ENCODE peak calls at places on chromosomes 4 and X, in ten cellular contexts. V, Q, K, L, F, G, N, B, E and D are unnamed samples.

GRCh38 chr4:6277935-6278800 is 8.5 kb downstream of the WFS1 start:
- DNase-seq in F (no peak), E (peak; percentile 64), N (no peak), V (no peak), B (no peak), L (no peak), K (no peak), G (no peak), Q (no peak), D (no peak)

GRCh38 chr4:78345237-78345636 is 206.3 kb upstream of the ANXA3 start:
- DNase-seq in N (no peak), G (no peak), K (no peak), Q (no peak), E (no peak), V (no peak), B (no peak), F (no peak), L (no peak), D (no peak)

GRCh38 chrX:131874300-131874699 is 148.8 kb upstream of the STK26 start:
- DNase-seq in L (no peak), E (no peak), N (no peak), F (no peak), B (no peak), G (no peak), K (no peak), Q (no peak), V (no peak), D (no peak)

GRCh38 chr4:152613841-152614240 is 66.0 kb downstream of the TMEM154 start:
- DNase-seq in Q (no peak), F (no peak), K (no peak), N (no peak), B (no peak), V (no peak), E (no peak), G (no peak), L (no peak), D (no peak)

GRCh38 chr4:164251257-164251656 is 502.7 kb upstream of the SMIM31 start:
- DNase-seq in N (no peak), V (no peak), G (no peak), Q (no peak), E (no peak), F (no peak), B (no peak), K (no peak), L (no peak), D (peak; percentile 33)

GRCh38 chrX:41238543-41238942 is 95.4 kb upstream of the DDX3X start:
- DNase-seq in V (peak; percentile 41), L (no peak), N (no peak), K (peak; percentile 62), B (no peak), G (no peak), Q (no peak), E (no peak), F (no peak), D (no peak)

GRCh38 chr4:41538887-41539498 is 1.0 kb downstream of the LIMCH1 start:
- DNase-seq in E (no peak), V (no peak), B (no peak), N (peak; percentile 18), Q (no peak), K (no peak), F (no peak), L (no peak), G (no peak), D (peak; percentile 45)

GRCh38 chrX:150605603-150606002 is 37.2 kb downstream of the MTM1 start:
- DNase-seq in N (no peak), B (no peak), F (no peak), L (no peak), V (no peak), G (no peak), E (no peak), K (no peak), Q (no peak), D (no peak)

GRCh38 chrX:17527135-17527701 is 152.2 kb downstream of the NHS start:
- DNase-seq in Q (no peak), N (peak; percentile 58), F (peak; percentile 80), E (no peak), G (peak; percentile 3), V (no peak), L (peak; percentile 68), B (no peak), K (no peak), D (no peak)

GRCh38 chrX:23118890-23119527 is 119.2 kb downstream of the DDX53 start:
- DNase-seq in V (no peak), E (no peak), B (no peak), K (no peak), N (no peak), L (no peak), G (peak; percentile 9), F (no peak), Q (no peak), D (no peak)

GRCh38 chrX:38008658-38009057 is 2.3 kb downstream of the SYTL5 start:
- DNase-seq in L (no peak), E (no peak), N (no peak), G (no peak), F (no peak), K (no peak), Q (no peak), B (no peak), V (no peak), D (no peak)

GRCh38 chr4:151175754-151176153 is 76.3 kb downstream of the RPS3A start:
- DNase-seq in Q (no peak), E (no peak), G (no peak), L (no peak), F (no peak), B (no peak), N (no peak), V (no peak), K (no peak), D (no peak)

GRCh38 chrX:110403839-110404238 is 45.2 kb downstream of the RTL9 start:
- DNase-seq in K (peak; percentile 70), G (no peak), L (no peak), B (no peak), Q (no peak), V (peak; percentile 64), E (no peak), F (no peak), N (no peak), D (no peak)

GRCh38 chr4:14193601-14194000 is 566.1 kb upstream of the BOD1L1 start:
- DNase-seq in L (no peak), Q (no peak), G (no peak), N (no peak), F (no peak), E (no peak), V (no peak), B (no peak), K (no peak), D (no peak)

GRCh38 chrX:28552322-28552721 is 34.9 kb upstream of the IL1RAPL1 start:
- DNase-seq in G (no peak), B (no peak), E (no peak), L (no peak), V (no peak), Q (no peak), N (no peak), F (no peak), K (no peak), D (no peak)

GRCh38 chr4:7634611-7635010 is 199.9 kb upstream of the PSAPL1 start:
- DNase-seq in E (peak; percentile 26), F (peak; percentile 45), B (no peak), V (no peak), G (no peak), K (no peak), N (no peak), Q (no peak), L (no peak), D (no peak)

GRCh38 chr4:16045687-16046086 is 38.1 kb downstream of the PROM1 start:
- DNase-seq in L (no peak), K (no peak), V (no peak), B (no peak), G (no peak), F (no peak), N (no peak), E (no peak), Q (no peak), D (no peak)

GRCh38 chr4:46388860-46389259 is 1.1 kb downstream of the GABRA2 start:
- DNase-seq in N (no peak), V (no peak), Q (no peak), G (no peak), B (no peak), F (no peak), K (no peak), L (no peak), E (no peak), D (no peak)

GRCh38 chrX:53481093-53481492 is 46.9 kb upstream of the HSD17B10 start:
- DNase-seq in E (no peak), Q (no peak), L (no peak), N (no peak), F (no peak), K (peak; percentile 17), G (peak; percentile 31), B (no peak), V (no peak), D (peak; percentile 11)

GRCh38 chr4:55154290-55154880 is 29.0 kb upstream of the KDR start:
- DNase-seq in E (no peak), L (no peak), B (no peak), N (no peak), Q (no peak), G (no peak), V (no peak), F (no peak), K (no peak), D (no peak)

GRCh38 chr4:127778102-127778501 is 4.0 kb upstream of the HSPA4L start:
- DNase-seq in N (no peak), V (no peak), E (no peak), K (no peak), Q (no peak), B (no peak), G (peak; percentile 14), F (no peak), L (no peak), D (no peak)

GRCh38 chrX:139559383-139560042 is 29.0 kb downstream of the F9 start:
- DNase-seq in B (no peak), G (peak; percentile 11), N (no peak), Q (no peak), F (no peak), L (no peak), E (no peak), V (peak; percentile 28), K (peak; percentile 50), D (peak; percentile 65)

GRCh38 chr4:28006021-28006420 is 1145.4 kb downstream of the STIM2 start:
- DNase-seq in N (no peak), Q (no peak), G (no peak), F (no peak), L (no peak), E (peak; percentile 27), V (no peak), K (no peak), B (no peak), D (no peak)

GRCh38 chr4:182828678-182829025 is 88.5 kb downstream of the DCTD start:
- DNase-seq in Q (no peak), F (no peak), G (no peak), N (no peak), E (no peak), V (no peak), B (no peak), K (no peak), L (no peak), D (no peak)

GRCh38 chr4:40227284-40227683 is 30.5 kb downstream of the RHOH start:
- DNase-seq in K (no peak), V (no peak), Q (no peak), N (no peak), L (no peak), F (no peak), G (no peak), E (no peak), B (no peak), D (no peak)

GRCh38 chr4:163875327-163875726 is 380.8 kb downstream of the TMA16 start:
- DNase-seq in V (no peak), F (no peak), K (no peak), Q (no peak), B (no peak), N (no peak), G (no peak), E (no peak), L (no peak), D (no peak)

GRCh38 chrX:45623266-45623665 is 422.6 kb upstream of the DIPK2B start:
- DNase-seq in E (no peak), F (no peak), G (no peak), K (peak; percentile 91), N (no peak), L (no peak), Q (no peak), B (no peak), V (peak; percentile 91), D (no peak)

GRCh38 chr4:18050448-18050847 is 28.9 kb upstream of the LCORL start:
- DNase-seq in L (no peak), N (no peak), B (no peak), K (no peak), E (no peak), F (no peak), V (no peak), G (no peak), Q (no peak), D (no peak)